ENCODE peak calls at places on chromosome 14, in ten cellular contexts. Z is Panc1; B is naive thymus-derived CD4-positive, alpha-beta T cell; H is heart left ventricle; W is MG63; J is kidney epithelial cell; T is RWPE2; F is H7; O is transverse colon; L is BJ. C is an unnamed sample. For H3K27me3, the result is how much of the 10 kb centered on the place peaks cover.

GRCh38 chr14:95498622-95499353 is 17.7 kb downstream of the SYNE3 start:
- DNase-seq in J (no peak), O (no peak), Z (no peak), B (no peak), L (no peak), H (no peak), W (peak), T (no peak), F (no peak), C (peak)

GRCh38 chr14:61126083-61126962 is 145.3 kb downstream of the SLC38A6 start:
- DNase-seq in L (no peak), T (no peak), F (no peak), H (no peak), W (no peak), Z (no peak), J (no peak), O (no peak), B (no peak), C (no peak)

GRCh38 chr14:69259531-69260245 is at the start of gene GALNT16:
- DNase-seq in J (no peak), T (no peak), Z (no peak), B (no peak), L (no peak), W (peak), O (peak), F (peak), H (peak), C (no peak)

GRCh38 chr14:32805979-32806378 is 132.7 kb upstream of the NPAS3 start:
- DNase-seq in B (no peak), O (no peak), J (no peak), F (no peak), H (no peak), W (no peak), L (no peak), T (no peak), Z (no peak), C (no peak)

GRCh38 chr14:105468621-105469241 is 5.9 kb upstream of the CRIP2 start:
- DNase-seq in B (no peak), Z (no peak), L (no peak), J (no peak), F (no peak), W (peak), H (no peak), T (no peak), O (no peak), C (no peak)

GRCh38 chr14:60658909-60659585 is 9.8 kb upstream of the SIX1 start:
- DNase-seq in H (no peak), F (no peak), T (no peak), O (no peak), W (no peak), B (no peak), L (no peak), J (no peak), Z (no peak), C (no peak)

GRCh38 chr14:93984987-93985410 is 8.6 kb upstream of the ASB2 start:
- DNase-seq in B (no peak), O (peak), H (no peak), W (peak), L (peak), T (no peak), J (peak), F (peak), Z (no peak), C (no peak)

GRCh38 chr14:78425332-78425731 is 255.2 kb downstream of the NRXN3 start:
- DNase-seq in J (no peak), Z (no peak), H (no peak), B (no peak), F (peak), O (no peak), W (no peak), T (no peak), L (no peak), C (no peak)

GRCh38 chr14:96221841-96222240 is 17.2 kb downstream of the BDKRB2 start:
- DNase-seq in J (no peak), W (no peak), B (no peak), H (no peak), O (no peak), F (no peak), L (no peak), T (no peak), Z (no peak), C (no peak)

GRCh38 chr14:52235434-52235833 is 32.1 kb upstream of the PTGDR start:
- DNase-seq in T (no peak), B (no peak), W (no peak), H (no peak), F (no peak), O (no peak), Z (no peak), L (no peak), J (no peak), C (no peak)

GRCh38 chr14:35808076-35808657 is 928 bp downstream of the RALGAPA1 start:
- DNase-seq in J (no peak), W (peak), B (no peak), Z (no peak), H (no peak), O (peak), F (peak), L (no peak), T (no peak), C (no peak)

GRCh38 chr14:37443461-37443860 is 151.6 kb downstream of the FOXA1 start:
- DNase-seq in Z (no peak), T (no peak), B (no peak), L (peak), J (no peak), H (no peak), W (no peak), F (no peak), O (no peak), C (no peak)

GRCh38 chr14:32047791-32048190 is 29.3 kb upstream of the ARHGAP5 start:
- DNase-seq in B (no peak), F (no peak), Z (no peak), J (no peak), O (no peak), T (no peak), L (no peak), W (no peak), H (no peak), C (no peak)

GRCh38 chr14:66530526-66530925 is 22.6 kb downstream of the GPHN start:
- DNase-seq in Z (no peak), F (no peak), W (no peak), L (no peak), T (no peak), H (no peak), B (no peak), O (peak), J (no peak), C (no peak)

GRCh38 chr14:42353315-42353714 is 746.6 kb downstream of the LRFN5 start:
- DNase-seq in L (no peak), H (no peak), Z (no peak), B (no peak), F (no peak), T (no peak), O (no peak), J (no peak), W (no peak), C (no peak)

GRCh38 chr14:28055008-28055407 is 711.6 kb upstream of the FOXG1 start:
- DNase-seq in T (no peak), Z (no peak), F (no peak), W (no peak), H (no peak), B (no peak), O (no peak), J (no peak), L (no peak), C (no peak)

GRCh38 chr14:31291210-31291609 is 83.6 kb upstream of the HECTD1 start:
- DNase-seq in B (no peak), L (no peak), F (no peak), T (no peak), J (no peak), H (no peak), W (peak), Z (no peak), O (no peak), C (no peak)

GRCh38 chr14:60092516-60092915 is 793 bp downstream of the PCNX4 start:
- DNase-seq in F (no peak), T (no peak), O (peak), H (no peak), Z (no peak), J (no peak), W (no peak), B (peak), L (no peak), C (no peak)

GRCh38 chr14:90820958-90821357 is 4.7 kb upstream of the TTC7B start:
- DNase-seq in Z (no peak), J (peak), O (peak), L (no peak), F (no peak), W (peak), B (no peak), T (no peak), H (peak), C (no peak)

GRCh38 chr14:33859306-33859705 is 91.6 kb downstream of the EGLN3 start:
- DNase-seq in Z (no peak), W (no peak), O (no peak), F (no peak), J (no peak), T (no peak), H (no peak), L (no peak), B (no peak), C (no peak)

GRCh38 chr14:65229431-65230286 is 127.3 kb upstream of the MAX start:
- DNase-seq in T (no peak), H (peak), B (peak), L (no peak), F (peak), W (no peak), J (no peak), O (peak), Z (no peak), C (peak)

GRCh38 chr14:85333313-85333712 is 196.6 kb upstream of the FLRT2 start:
- DNase-seq in L (peak), B (no peak), W (peak), H (no peak), O (no peak), T (no peak), J (no peak), Z (no peak), F (no peak), C (no peak)

GRCh38 chr14:95318870-95319311 is 817 bp downstream of the CLMN start:
- DNase-seq in T (no peak), W (no peak), L (no peak), H (no peak), B (no peak), J (no peak), F (peak), Z (no peak), O (no peak), C (no peak)

GRCh38 chr14:76313861-76314260 is 62.1 kb upstream of the ESRRB start:
- DNase-seq in O (no peak), B (no peak), T (no peak), F (no peak), Z (no peak), W (no peak), L (no peak), H (no peak), J (no peak), C (no peak)

GRCh38 chr14:24032727-24033418 is 18.9 kb upstream of the CARMIL3 start:
- DNase-seq in H (no peak), B (no peak), F (no peak), T (no peak), L (peak), O (no peak), Z (no peak), J (no peak), W (no peak), C (no peak)
- H3K27me3 ChIP-seq in H (under half), B (under half), F (under half), T (under half), L (under half), O (under half), Z (under half), J (under half), W (under half), C (under half)

DNA sequence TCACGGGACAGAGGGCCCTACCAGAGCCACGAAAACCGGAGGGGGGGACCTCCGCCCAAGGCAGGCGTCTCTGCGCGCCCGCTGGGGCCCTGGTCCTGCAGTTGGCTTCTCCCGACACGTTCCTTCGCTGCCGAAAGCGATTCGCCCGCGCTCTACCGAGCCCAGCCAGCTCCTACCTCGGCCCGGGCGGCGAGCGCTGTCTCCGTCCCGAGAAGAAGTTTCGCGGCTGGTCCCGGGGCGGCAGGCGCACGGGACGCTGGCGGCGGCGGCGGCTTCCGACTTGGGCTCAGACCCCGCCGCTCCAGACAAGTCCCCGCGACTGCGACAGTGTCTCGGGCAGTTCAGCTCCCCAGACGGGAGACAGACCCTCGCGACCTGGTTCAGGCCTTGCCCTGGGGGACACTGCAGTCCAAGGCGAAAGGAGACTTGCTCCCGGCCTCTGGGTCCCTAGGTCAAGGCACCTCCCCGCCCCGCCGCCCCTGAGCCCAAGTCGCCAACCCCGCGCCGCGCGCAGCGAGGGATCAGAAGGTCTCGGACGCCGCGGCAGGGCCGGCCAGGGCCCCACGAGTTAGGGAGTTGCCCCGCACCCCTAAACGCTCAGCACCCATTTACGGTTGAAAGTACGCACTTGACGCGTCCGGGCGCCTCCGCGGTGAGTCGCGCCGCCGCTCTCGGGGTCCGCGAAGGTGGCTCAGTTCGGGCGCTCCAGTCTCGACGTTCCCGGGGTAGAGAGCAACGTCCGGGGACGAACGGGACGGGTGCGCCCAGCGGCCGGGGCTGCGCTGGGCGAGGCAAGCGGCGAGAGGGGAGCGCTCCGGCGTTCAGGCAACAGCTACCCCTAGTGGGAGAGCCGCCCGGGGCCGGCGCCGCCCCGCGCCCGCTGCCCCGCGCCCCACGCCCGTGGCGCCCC is 1.4 kb upstream of the DIO3 start:
- DNase-seq in B (no peak), O (peak), H (peak), J (no peak), F (peak), L (no peak), W (peak), Z (no peak), T (no peak), C (no peak)
- H3K27me3 ChIP-seq in B (under half), O (half or more), H (under half), J (half or more), F (half or more), L (under half), W (under half), Z (under half), T (half or more), C (under half)

GRCh38 chr14:23693252-23693775 is 57.1 kb downstream of the DHRS2 start:
- DNase-seq in B (no peak), W (no peak), T (no peak), F (no peak), Z (no peak), H (no peak), L (no peak), O (no peak), J (no peak), C (no peak)
- H3K27me3 ChIP-seq in B (under half), W (under half), T (under half), F (under half), Z (under half), H (under half), L (under half), O (under half), J (under half), C (under half)

GRCh38 chr14:56795284-56795622 is 15.0 kb downstream of the OTX2 start:
- DNase-seq in L (no peak), F (no peak), B (no peak), H (no peak), Z (no peak), W (no peak), T (no peak), J (no peak), O (no peak), C (no peak)
- H3K27me3 ChIP-seq in L (under half), F (half or more), B (under half), H (half or more), Z (under half), W (under half), T (half or more), J (half or more), O (half or more), C (under half)

DNA sequence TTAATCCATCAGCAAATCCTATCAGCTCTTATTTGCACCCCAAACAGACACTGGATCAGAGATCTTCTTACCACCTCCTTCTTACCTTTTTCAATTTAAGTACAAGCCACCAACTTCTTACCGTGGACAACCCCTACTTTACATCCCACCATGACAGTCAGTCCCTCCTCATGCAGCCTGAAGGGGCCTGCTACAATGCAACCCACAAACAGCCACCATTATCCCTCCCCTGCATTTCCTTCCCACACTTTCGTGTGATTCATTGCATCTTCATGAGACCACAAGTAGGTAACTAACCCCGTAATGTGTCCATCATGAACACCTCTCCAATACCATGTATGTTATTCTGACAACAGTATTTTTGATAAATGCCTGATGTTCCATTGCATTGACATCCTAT is 108.6 kb downstream of the BCL11B start:
- DNase-seq in T (no peak), F (no peak), W (no peak), J (no peak), H (no peak), B (no peak), L (no peak), Z (no peak), O (no peak), C (no peak)
- H3K27me3 ChIP-seq in T (under half), F (under half), W (under half), J (under half), H (under half), B (under half), L (under half), Z (under half), O (under half), C (under half)

GRCh38 chr14:92731622-92732021 is 16.8 kb downstream of the LGMN start:
- DNase-seq in J (no peak), O (no peak), F (no peak), L (no peak), B (no peak), T (no peak), Z (no peak), W (no peak), H (no peak), C (no peak)
- H3K27me3 ChIP-seq in J (under half), O (under half), F (under half), L (under half), B (under half), T (under half), Z (under half), W (under half), H (under half), C (under half)

C was measured in aorta.